ENCODE peak calls at places on chromosomes 16 and 17, in seven cellular contexts. L is body of pancreas, E is tibial nerve, J is heart left ventricle, O is esophagus muscularis mucosa, S is A549, D is ovary. M is an unnamed sample.

GRCh38 chr16:82229800-82230619 is 60.0 kb upstream of the MPHOSPH6 start:
- DNase-seq in L (peak; percentile 81), E (peak; percentile 29), J (peak; percentile 59), O (no peak), S (peak; percentile 50), D (peak; percentile 38), M (peak; percentile 62)

GRCh38 chr17:67605259-67605912 is 112.3 kb upstream of the NOL11 start:
- DNase-seq in L (peak; percentile 80), E (no peak), J (peak; percentile 61), O (no peak), S (no peak), D (peak; percentile 86), M (no peak)

GRCh38 chr16:89785523-89786155 is 30.8 kb downstream of the FANCA start:
- DNase-seq in L (peak; percentile 16), E (no peak), J (no peak), O (no peak), S (no peak), D (no peak), M (no peak)

GRCh38 chr16:30956601-30957455 is 726 bp upstream of the SETD1A start:
- DNase-seq in L (peak; percentile 79), E (peak; percentile 66), J (peak; percentile 89), O (no peak), S (peak; percentile 79), D (peak; percentile 91), M (peak; percentile 97)

GRCh38 chr16:27323781-27324561 is 10.2 kb downstream of the IL4R start:
- DNase-seq in L (no peak), E (no peak), J (no peak), O (no peak), S (no peak), D (no peak), M (no peak)

GRCh38 chr17:32124985-32125847 is 17.1 kb upstream of the RHOT1 start:
- DNase-seq in L (peak; percentile 55), E (no peak), J (no peak), O (no peak), S (peak; percentile 35), D (no peak), M (peak; percentile 58)

GRCh38 chr17:36117505-36118382 is 14.1 kb downstream of the CCL4 start:
- DNase-seq in L (no peak), E (no peak), J (no peak), O (no peak), S (no peak), D (no peak), M (peak; percentile 43)

GRCh38 chr16:70717065-70717464 is 31.2 kb upstream of the MTSS2 start:
- DNase-seq in L (no peak), E (no peak), J (no peak), O (no peak), S (no peak), D (no peak), M (no peak)

GRCh38 chr16:2761886-2762583 is 9.6 kb downstream of the SRRM2 start:
- DNase-seq in L (no peak), E (no peak), J (no peak), O (no peak), S (no peak), D (no peak), M (no peak)

GRCh38 chr17:30095507-30096244 is 20.9 kb upstream of the NSRP1 start:
- DNase-seq in L (no peak), E (no peak), J (no peak), O (peak; percentile 42), S (peak; percentile 78), D (no peak), M (no peak)

GRCh38 chr16:48433849-48434530 is 48.8 kb upstream of the SIAH1 start:
- DNase-seq in L (no peak), E (no peak), J (no peak), O (no peak), S (no peak), D (no peak), M (no peak)

GRCh38 chr17:79048826-79049755 is 25.1 kb downstream of the C1QTNF1 start:
- DNase-seq in L (no peak), E (no peak), J (no peak), O (no peak), S (no peak), D (peak; percentile 12), M (no peak)

GRCh38 chr16:554640-555413 is 5.4 kb upstream of the PRR35 start:
- DNase-seq in L (no peak), E (no peak), J (no peak), O (no peak), S (no peak), D (no peak), M (no peak)

GRCh38 chr17:29155235-29155965 is 24.8 kb downstream of the MYO18A start:
- DNase-seq in L (peak; percentile 68), E (no peak), J (no peak), O (no peak), S (peak; percentile 90), D (no peak), M (no peak)

GRCh38 chr16:67277294-67277998 is 1.9 kb upstream of the PLEKHG4 start:
- DNase-seq in L (peak; percentile 24), E (no peak), J (no peak), O (no peak), S (peak; percentile 80), D (peak; percentile 60), M (no peak)

GRCh38 chr16:46650224-46650623 is 29.0 kb upstream of the SHCBP1 start:
- DNase-seq in L (no peak), E (no peak), J (no peak), O (no peak), S (no peak), D (no peak), M (no peak)

DNA sequence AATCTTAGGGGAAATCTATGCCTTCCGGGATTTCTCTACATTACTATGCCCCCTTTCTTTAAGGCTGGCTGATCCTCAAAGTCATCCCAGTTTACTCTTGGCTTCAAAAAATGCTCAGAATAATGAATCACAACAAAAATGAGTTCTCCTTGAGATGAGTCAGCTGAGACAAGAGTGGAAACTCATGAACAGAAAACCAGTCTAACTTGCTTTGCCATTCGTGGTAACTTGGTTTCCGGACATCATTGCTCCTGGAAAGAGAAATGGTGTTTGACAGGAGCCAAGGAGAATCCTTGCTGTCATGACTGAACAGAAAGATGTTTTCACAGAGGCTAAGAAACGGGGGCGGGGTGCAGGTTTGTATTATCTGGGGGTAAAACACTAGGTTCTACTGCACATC is 435.6 kb upstream of the DYNLRB2 start:
- DNase-seq in L (no peak), E (no peak), J (no peak), O (no peak), S (no peak), D (no peak), M (no peak)
- TF ChIP-seq POLR2A in L (no peak), E (no peak), J (no peak), O (no peak), S (no peak), D (no peak), M (no peak)

GRCh38 chr16:14483819-14484385 is 146.2 kb downstream of the PARN start:
- DNase-seq in L (no peak), E (no peak), J (no peak), O (peak; percentile 53), S (no peak), D (no peak), M (no peak)
- H3K4me3 ChIP-seq in L (no peak overlapping the region), E (no peak overlapping the region), J (no peak overlapping the region), O (no peak overlapping the region), S (no peak overlapping the region), D (no peak overlapping the region), M (no peak overlapping the region)

DNA sequence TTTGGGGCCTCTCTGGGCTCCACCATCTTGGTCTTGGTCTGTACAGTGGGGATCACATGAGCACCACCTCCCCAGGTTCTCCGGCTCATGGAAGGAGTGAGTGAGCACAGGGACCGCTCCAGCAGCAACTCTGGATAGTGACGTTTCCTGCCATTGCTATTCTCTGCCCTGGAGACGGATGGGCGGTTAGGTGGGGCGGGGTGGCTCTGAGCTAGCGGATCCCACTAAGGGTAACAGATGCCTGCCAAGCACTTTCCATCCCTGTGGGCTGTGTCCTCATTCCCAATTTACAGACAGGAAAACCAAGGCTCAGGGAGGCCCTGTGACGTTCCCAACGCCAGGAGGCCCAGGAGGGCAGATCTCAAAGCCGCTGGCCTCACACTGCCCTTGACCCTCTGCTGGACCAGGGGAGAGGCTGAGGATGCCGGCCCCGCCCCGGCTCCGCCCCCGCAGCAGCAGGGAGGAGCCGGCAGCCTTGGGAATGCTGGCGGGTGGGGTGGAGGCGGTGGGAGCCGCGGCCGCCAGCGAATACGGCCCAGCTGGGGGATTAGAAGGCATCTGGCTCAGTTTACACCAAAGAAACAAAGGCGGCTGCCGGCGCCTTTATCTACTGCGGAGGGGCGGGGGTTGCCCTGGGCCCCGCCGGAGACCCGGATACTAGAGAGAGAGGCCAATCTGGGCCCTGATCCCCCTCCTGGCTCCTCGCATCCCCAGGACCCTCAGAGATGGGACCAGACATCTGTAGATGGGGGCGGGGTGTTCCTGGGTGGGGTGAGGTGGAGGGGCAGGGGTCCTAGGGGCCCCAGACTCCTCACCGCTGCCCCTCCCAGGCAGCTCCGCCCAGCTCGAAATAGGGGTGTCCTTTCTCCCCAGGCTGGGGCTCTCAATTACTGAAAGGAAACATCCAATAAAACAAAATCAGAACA is 122.3 kb upstream of the CIBAR2 start:
- DNase-seq in L (peak; percentile 61), E (peak; percentile 51), J (peak; percentile 70), O (no peak), S (peak; percentile 75), D (peak; percentile 95), M (no peak)
- TF ChIP-seq CTCF in L (no peak), E (peak; percentile 19), J (no peak), O (no peak), S (no peak), D (peak; percentile 7), M (no peak)

GRCh38 chr17:75783803-75784472 is 668 bp upstream of the UNK start:
- DNase-seq in L (peak; percentile 76), E (no peak), J (no peak), O (no peak), S (no peak), D (peak; percentile 73), M (no peak)

GRCh38 chr17:75783069-75783783 is 1.4 kb upstream of the UNK start:
- DNase-seq in L (no peak), E (no peak), J (no peak), O (no peak), S (no peak), D (no peak), M (no peak)

GRCh38 chr17:75784473-75785015 is at the start of gene UNK:
- DNase-seq in L (peak; percentile 98), E (peak; percentile 92), J (peak; percentile 98), O (peak; percentile 99), S (peak; percentile 100), D (peak; percentile 97), M (peak; percentile 98)

GRCh38 chr17:75785770-75786538 is 1.3 kb downstream of the UNK start:
- DNase-seq in L (no peak), E (no peak), J (no peak), O (no peak), S (no peak), D (no peak), M (no peak)

DNA sequence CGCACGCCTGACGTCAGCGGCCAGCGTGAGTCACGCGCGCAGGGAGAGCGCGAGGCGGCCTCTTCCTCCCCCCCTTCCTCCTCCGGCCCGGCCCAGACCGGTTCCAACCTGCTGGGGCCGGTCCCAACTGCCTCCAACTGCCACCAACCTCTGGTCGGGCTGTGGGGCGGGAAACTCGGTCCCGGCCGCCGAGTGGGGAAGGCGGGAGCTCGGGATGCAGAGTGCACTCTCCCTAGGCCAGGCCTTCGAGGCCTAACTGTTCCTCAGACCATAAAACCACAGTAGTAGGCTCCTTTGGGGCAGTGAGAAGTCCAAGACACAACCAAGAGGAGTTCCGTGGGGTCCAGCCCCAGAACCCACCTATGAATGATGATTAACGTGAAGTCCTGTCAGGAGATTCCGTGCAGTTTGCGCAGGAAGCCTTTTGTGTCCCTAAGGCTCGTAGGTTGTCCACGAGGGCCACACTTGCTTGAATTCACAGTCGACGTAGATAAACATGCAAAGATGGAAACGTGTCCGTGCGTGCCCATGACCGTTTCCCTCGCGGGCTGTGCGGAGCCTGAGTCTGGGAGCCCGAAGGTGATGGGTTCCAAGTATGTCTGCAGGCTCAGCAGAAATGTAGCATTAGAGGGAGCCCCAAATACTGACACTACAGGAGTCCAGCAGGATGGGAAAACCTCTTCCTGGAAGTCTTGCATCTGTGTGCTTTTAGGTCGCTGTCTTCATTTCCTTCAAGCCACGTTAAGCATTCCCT is 587 bp downstream of the UNK start:
- DNase-seq in L (peak; percentile 91), E (peak; percentile 82), J (peak; percentile 92), O (no peak), S (peak; percentile 69), D (peak; percentile 96), M (peak; percentile 89)
- TF ChIP-seq POLR2A in L (peak; percentile 72), E (peak; percentile 97), J (no peak), O (peak; percentile 77), S (peak; percentile 46), D (peak; percentile 89), M (peak; percentile 68)

M was measured in lower leg skin.